ENCODE peak calls at places on chromosome 5, in four cellular contexts. K is activated T-cell treated with anti-CD3 and anti-CD28 coated beads, Interleukin-2, amount 50 U/mL, for 48 hours; L is stimulated activated CD8-positive, alpha-beta memory T cell treated with anti-CD3 and anti-CD28 coated beads, Interleukin-7, amount 100 ng/mL, for 1 hour; Q is IMR-90. X is an unnamed sample.

GRCh38 chr5:125396462-125396861 is 650.0 kb upstream of the ZNF608 start:
- DNase-seq in L (no peak), K (no peak), Q (no peak), X (no peak)

GRCh38 chr5:36378551-36378950 is 76.8 kb upstream of the RANBP3L start:
- DNase-seq in K (no peak), L (no peak), Q (peak), X (peak)

GRCh38 chr5:140569197-140569596 is 4.6 kb downstream of the SLC35A4 start:
- DNase-seq in L (no peak), Q (no peak), K (no peak), X (no peak)

GRCh38 chr5:137607771-137608170 is 108.6 kb upstream of the SPOCK1 start:
- DNase-seq in Q (no peak), L (no peak), K (no peak), X (no peak)

GRCh38 chr5:169701910-169702451 is 64.9 kb downstream of the DOCK2 start:
- DNase-seq in K (no peak), L (no peak), Q (peak), X (peak)

GRCh38 chr5:119578937-119579336 is 50.4 kb upstream of the FAM170A start:
- DNase-seq in Q (peak), L (no peak), K (no peak), X (peak)

GRCh38 chr5:139133237-139133636 is 64.9 kb downstream of the SIL1 start:
- DNase-seq in Q (no peak), K (no peak), L (no peak), X (no peak)

GRCh38 chr5:154367101-154367500 is 78.7 kb upstream of the SAP30L start:
- DNase-seq in K (no peak), L (no peak), Q (peak), X (peak)

GRCh38 chr5:79560774-79561524 is 47.0 kb upstream of the HOMER1 start:
- DNase-seq in Q (peak), K (peak), L (no peak), X (peak)

GRCh38 chr5:83715316-83716060 is 5.2 kb downstream of the HAPLN1 start:
- DNase-seq in K (no peak), Q (no peak), L (no peak), X (peak)

GRCh38 chr5:168749391-168750100 is 170.4 kb upstream of the PANK3 start:
- DNase-seq in L (no peak), K (no peak), Q (no peak), X (no peak)

GRCh38 chr5:177311361-177311722 is 356 bp downstream of the MXD3 start:
- DNase-seq in Q (no peak), L (no peak), K (no peak), X (no peak)

GRCh38 chr5:8258808-8259207 is 389.9 kb downstream of the MTRR start:
- DNase-seq in L (no peak), Q (no peak), K (no peak), X (no peak)

GRCh38 chr5:156912869-156913268 is 50.2 kb downstream of the TIMD4 start:
- DNase-seq in Q (no peak), K (no peak), L (no peak), X (no peak)

GRCh38 chr5:141507387-141508091 is 18.7 kb downstream of the PCDHGC5 start:
- DNase-seq in Q (peak), K (no peak), L (no peak), X (no peak)

GRCh38 chr5:109688647-109688998 is 1.1 kb upstream of the MAN2A1 start:
- DNase-seq in Q (peak), L (no peak), K (no peak), X (peak)

GRCh38 chr5:52498607-52499006 is 289.1 kb upstream of the ITGA1 start:
- DNase-seq in Q (no peak), L (no peak), K (no peak), X (no peak)

GRCh38 chr5:161847896-161848510 is at the start of gene GABRA1:
- DNase-seq in Q (no peak), K (no peak), L (no peak), X (peak)

GRCh38 chr5:123790226-123790625 is 278.2 kb downstream of the CSNK1G3 start:
- DNase-seq in L (no peak), Q (no peak), K (no peak), X (no peak)

GRCh38 chr5:103224118-103224893 is 34.3 kb upstream of the MACIR start:
- DNase-seq in L (no peak), Q (peak), K (peak), X (peak)

GRCh38 chr5:135814254-135814653 is 20.2 kb upstream of the SLC25A48 start:
- DNase-seq in K (no peak), L (no peak), Q (no peak), X (no peak)

GRCh38 chr5:170597876-170598275 is 94.1 kb downstream of the KCNIP1 start:
- DNase-seq in L (no peak), K (no peak), Q (no peak), X (no peak)

GRCh38 chr5:115588640-115589039 is 13.6 kb downstream of the TICAM2 start:
- DNase-seq in L (no peak), K (no peak), Q (no peak), X (no peak)

GRCh38 chr5:173486826-173487225 is 129.6 kb downstream of the BOD1 start:
- DNase-seq in K (no peak), Q (no peak), L (no peak), X (no peak)

GRCh38 chr5:10552183-10553143 is 11.4 kb upstream of the ANKRD33B start:
- DNase-seq in K (no peak), Q (peak), L (no peak), X (peak)

GRCh38 chr5:133926960-133927615 is 41.3 kb downstream of the C5orf15 start:
- DNase-seq in L (no peak), K (no peak), Q (no peak), X (no peak)

GRCh38 chr5:132044207-132044606 is 16.2 kb upstream of the IL3 start:
- DNase-seq in K (no peak), Q (no peak), L (no peak), X (no peak)

GRCh38 chr5:150401376-150402201 is 11.1 kb downstream of the CD74 start:
- DNase-seq in L (no peak), K (no peak), Q (no peak), X (no peak)

GRCh38 chr5:10702040-10702629 is 58.9 kb downstream of the DAP start:
- DNase-seq in L (no peak), Q (peak), K (no peak), X (peak)

GRCh38 chr5:60687927-60688720 is 11.8 kb downstream of the DEPDC1B start:
- DNase-seq in Q (peak), K (no peak), L (no peak), X (peak)

GRCh38 chr5:60463179-60463868 is 236.6 kb downstream of the DEPDC1B start:
- DNase-seq in K (no peak), L (no peak), Q (no peak), X (no peak)

GRCh38 chr5:2699231-2699630 is 52.2 kb downstream of the IRX2 start:
- DNase-seq in L (no peak), K (no peak), Q (no peak), X (no peak)

X was measured in epithelial cell of esophagus.